ENCODE peak calls at places on chromosome 22, in six cellular contexts. O is endothelial cell, R is SK-N-SH, P is psoas muscle, Y is WTC11, K is adrenal gland. T is an unnamed sample.

GRCh38 chr22:49767355-49768062 is 60.2 kb downstream of the BRD1 start:
- DNase-seq in Y (peak; percentile 66), K (no peak), R (peak; percentile 72), O (peak; percentile 40), P (peak; percentile 52), T (no peak)

GRCh38 chr22:40123387-40123786 is 54.3 kb upstream of the TNRC6B start:
- DNase-seq in R (peak; percentile 17), O (no peak), K (no peak), Y (no peak), P (no peak), T (no peak)

GRCh38 chr22:40387758-40388157 is 17.4 kb downstream of the SGSM3 start:
- DNase-seq in Y (no peak), O (no peak), R (no peak), P (no peak), K (no peak), T (no peak)

GRCh38 chr22:27668828-27669797 is 132.4 kb downstream of the MN1 start:
- DNase-seq in K (peak; percentile 96), O (no peak), R (no peak), P (peak; percentile 96), Y (no peak), T (no peak)

GRCh38 chr22:48734359-48734758 is 1093.3 kb downstream of the BRD1 start:
- DNase-seq in R (no peak), O (no peak), P (no peak), Y (no peak), K (no peak), T (no peak)

GRCh38 chr22:49765091-49765771 is 62.4 kb downstream of the BRD1 start:
- DNase-seq in O (no peak), Y (no peak), P (peak; percentile 42), R (peak; percentile 19), K (no peak), T (no peak)

GRCh38 chr22:27998511-27999410 is 79.7 kb upstream of the PITPNB start:
- DNase-seq in K (no peak), O (no peak), P (peak; percentile 46), R (no peak), Y (no peak), T (no peak)

GRCh38 chr22:39943366-39943765 is 16.8 kb upstream of the TMA7B start:
- DNase-seq in O (peak; percentile 17), Y (peak; percentile 70), R (no peak), K (no peak), P (no peak), T (peak; percentile 31)

GRCh38 chr22:47173535-47174021 is 411.1 kb downstream of the TBC1D22A start:
- DNase-seq in O (no peak), R (no peak), P (peak; percentile 39), K (no peak), Y (peak; percentile 4), T (no peak)

GRCh38 chr22:36727927-36728488 is 24.5 kb upstream of the CACNG2 start:
- DNase-seq in K (no peak), P (no peak), O (no peak), R (no peak), Y (no peak), T (no peak)

GRCh38 chr22:48952256-48953102 is 875.2 kb downstream of the BRD1 start:
- DNase-seq in R (no peak), P (no peak), Y (no peak), K (no peak), O (no peak), T (no peak)

GRCh38 chr22:24421428-24421931 is 5.9 kb upstream of the ADORA2A start:
- DNase-seq in K (no peak), Y (peak; percentile 86), P (peak; percentile 49), O (no peak), R (peak; percentile 56), T (no peak)
- TF ChIP-seq CTCF in K (no peak), Y (peak; percentile 33), P (no peak), O (peak; percentile 47), R (peak; percentile 41), T (peak; percentile 45)

GRCh38 chr22:23217171-23218052 is 37.1 kb downstream of the BCR start:
- DNase-seq in R (no peak), Y (no peak), P (no peak), O (no peak), K (peak; percentile 56), T (no peak)

GRCh38 chr22:23215294-23216204 is 35.2 kb downstream of the BCR start:
- DNase-seq in R (no peak), P (no peak), K (peak; percentile 18), Y (no peak), O (no peak), T (no peak)

GRCh38 chr22:23214398-23214797 is 34.1 kb downstream of the BCR start:
- DNase-seq in O (no peak), R (no peak), K (no peak), P (no peak), Y (no peak), T (no peak)

GRCh38 chr22:23218053-23218866 is 38.0 kb downstream of the BCR start:
- DNase-seq in R (no peak), Y (no peak), P (no peak), O (no peak), K (peak; percentile 19), T (no peak)

DNA sequence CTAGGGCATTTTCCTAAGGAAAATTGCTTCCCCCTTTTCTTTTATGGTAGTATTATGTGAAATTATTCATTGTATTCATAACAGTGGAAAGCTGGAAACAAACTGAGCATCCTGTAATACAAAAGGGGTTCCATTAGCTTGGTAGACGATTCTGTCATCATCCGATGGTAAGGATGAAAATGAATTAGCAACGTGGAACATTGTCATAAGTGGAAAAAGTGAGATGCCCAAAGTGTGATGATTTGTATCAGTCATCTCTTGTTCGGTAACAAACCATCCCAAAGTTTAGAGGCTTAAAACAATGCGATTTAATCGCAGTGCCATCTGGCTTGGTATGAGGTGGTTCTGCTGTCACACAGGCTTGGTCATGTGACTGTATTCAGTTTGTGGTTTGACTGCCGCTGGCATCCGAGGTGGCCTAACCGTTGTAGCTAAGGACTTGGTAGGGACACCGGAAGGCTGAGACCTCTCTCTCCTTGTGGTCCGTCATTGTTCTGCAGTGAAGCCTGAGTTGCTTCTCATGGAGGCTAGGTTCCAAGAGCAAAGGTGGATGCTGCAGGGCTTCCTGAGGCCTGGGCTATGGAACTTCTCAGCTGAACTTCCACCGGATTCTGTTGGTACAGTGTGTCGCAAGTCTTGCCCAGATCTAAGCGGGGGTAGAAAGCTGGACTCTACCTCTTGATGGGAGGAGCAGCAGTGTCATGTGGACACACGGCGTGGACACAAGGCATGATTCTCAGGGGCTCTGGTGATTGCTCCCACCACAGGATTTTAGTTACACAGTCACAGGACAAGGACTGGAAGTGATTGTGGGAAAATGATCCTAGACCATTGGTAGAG is 36.2 kb downstream of the BCR start:
- DNase-seq in Y (no peak), K (peak; percentile 3), P (no peak), R (no peak), O (no peak), T (no peak)
- TF ChIP-seq CTCF in Y (no peak), K (no peak), P (no peak), R (no peak), O (no peak), T (no peak)

GRCh38 chr22:20180245-20180630 is 29.4 kb upstream of the CCDC188 start:
- DNase-seq in K (no peak), P (no peak), O (peak; percentile 42), R (peak; percentile 62), Y (peak; percentile 44), T (no peak)
- TF ChIP-seq CTCF in K (no peak), P (no peak), O (peak; percentile 63), R (peak; percentile 51), Y (peak; percentile 21), T (no peak)

DNA sequence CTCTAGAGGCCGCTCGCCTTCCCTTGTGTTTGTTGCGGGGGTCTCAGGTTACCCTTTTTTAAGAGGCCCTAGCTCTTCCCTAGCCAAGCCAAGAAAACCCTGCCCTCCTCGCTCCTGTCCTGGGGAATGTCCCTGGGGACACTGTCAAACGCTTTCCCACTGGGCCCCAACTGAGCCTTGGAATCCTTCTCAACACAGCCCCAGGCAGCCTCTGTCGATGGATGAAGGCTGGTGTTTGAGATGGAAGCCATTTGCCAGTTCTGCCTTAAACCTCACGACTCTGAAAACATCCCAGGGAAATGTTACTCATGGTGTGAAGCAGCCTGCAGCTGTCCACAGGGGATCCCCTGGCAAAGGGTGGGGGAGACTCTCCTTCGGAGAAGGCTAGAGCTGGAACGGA is 72.7 kb downstream of the RTL6 start:
- DNase-seq in Y (no peak), R (no peak), O (no peak), K (no peak), P (no peak), T (no peak)
- TF ChIP-seq CTCF in Y (no peak), R (no peak), O (no peak), K (no peak), P (no peak), T (no peak)

GRCh38 chr22:30555282-30556210 is 9.0 kb upstream of the SEC14L6 start:
- DNase-seq in O (no peak), K (no peak), R (no peak), Y (peak; percentile 52), P (no peak), T (no peak)

GRCh38 chr22:30553971-30554370 is 7.4 kb upstream of the SEC14L6 start:
- DNase-seq in O (no peak), Y (no peak), R (no peak), P (no peak), K (no peak), T (no peak)

GRCh38 chr22:30559889-30560288 is 13.3 kb upstream of the SEC14L6 start:
- DNase-seq in O (no peak), K (no peak), P (no peak), Y (no peak), R (no peak), T (no peak)

GRCh38 chr22:30557243-30557642 is 10.7 kb upstream of the SEC14L6 start:
- DNase-seq in P (no peak), Y (peak; percentile 42), R (no peak), O (no peak), K (no peak), T (no peak)

DNA sequence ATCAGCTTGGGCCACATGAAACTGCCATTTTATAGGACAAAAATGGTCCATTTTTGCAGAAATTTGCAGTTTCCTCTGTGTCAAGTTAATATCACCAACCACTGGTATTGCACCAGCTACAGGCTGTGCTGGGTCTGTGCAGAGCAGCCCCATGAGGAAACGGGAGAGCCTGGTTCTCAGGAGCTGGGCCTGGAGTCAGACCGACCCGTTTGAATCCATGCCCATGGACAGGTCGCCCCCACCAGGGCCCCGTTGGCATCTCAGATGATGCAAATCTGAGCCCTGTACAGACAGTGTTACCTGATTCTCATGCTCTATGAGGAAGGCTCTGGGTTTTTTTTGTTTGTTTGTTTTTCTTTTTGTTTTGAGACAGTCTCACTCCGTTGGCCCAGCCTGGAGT is 9.8 kb upstream of the SEC14L6 start:
- DNase-seq in Y (no peak), P (no peak), R (peak; percentile 57), K (no peak), O (no peak), T (no peak)
- TF ChIP-seq CTCF in Y (no peak), P (no peak), R (peak; percentile 10), K (no peak), O (no peak), T (no peak)

DNA sequence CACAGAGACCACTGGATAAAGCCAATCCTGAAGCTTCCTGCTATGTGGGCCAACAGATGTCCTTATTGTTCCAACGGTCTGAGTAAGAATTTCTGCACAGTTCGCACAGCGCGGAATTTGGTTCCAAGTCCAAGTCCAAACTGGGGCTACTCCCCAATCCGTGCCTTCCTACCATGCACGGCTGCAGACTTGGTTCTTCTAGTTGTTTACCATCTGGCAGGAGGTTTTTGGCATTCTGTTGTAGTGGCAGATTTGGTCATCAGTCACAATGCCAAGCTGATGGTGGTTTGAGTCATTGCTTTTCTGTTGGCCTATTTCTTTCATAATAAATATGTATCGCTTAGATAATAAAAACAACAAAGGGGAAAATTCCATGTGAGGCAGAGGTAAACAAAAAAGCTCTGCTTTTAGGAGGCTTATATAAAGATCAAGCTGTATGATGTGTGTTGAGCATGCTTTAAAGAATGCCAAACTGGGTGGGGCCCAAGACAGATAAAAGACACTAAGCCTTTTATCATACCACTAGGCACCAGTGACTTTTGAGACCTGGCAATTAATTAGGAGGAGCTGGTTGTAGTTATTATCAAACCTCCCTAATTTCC is 52.5 kb upstream of the SYN3 start:
- DNase-seq in K (peak; percentile 53), Y (no peak), R (no peak), O (no peak), P (no peak), T (no peak)
- TF ChIP-seq CTCF in K (no peak), Y (no peak), R (no peak), O (no peak), P (no peak), T (no peak)

T was measured in CD4-positive, alpha-beta T cell.